ENCODE peak calls at places on chromosomes 3 and 15, in six cellular contexts. P is A549, M is IMR-90, O is GM12878, A is HepG2, G is K562. I is an unnamed sample.

GRCh38 chr3:38538773-38539353 is 42.7 kb downstream of the EXOG start:
- DNase-seq in P (no peak), M (no peak), O (no peak), A (no peak), G (no peak), I (no peak)

GRCh38 chr3:137642831-137643230 is 121.3 kb upstream of the SOX14 start:
- DNase-seq in P (no peak), M (no peak), O (no peak), A (no peak), G (no peak), I (no peak)

GRCh38 chr3:51955893-51956770 is 951 bp downstream of the GPR62 start:
- DNase-seq in P (no peak), M (no peak), O (no peak), A (no peak), G (no peak), I (no peak)

GRCh38 chr3:171565671-171566070 is 105.5 kb upstream of the TNIK start:
- DNase-seq in P (no peak), M (peak; percentile 54), O (no peak), A (peak; percentile 24), G (no peak), I (no peak)

GRCh38 chr15:65921780-65922179 is 52.5 kb downstream of the RAB11A start:
- DNase-seq in P (no peak), M (no peak), O (no peak), A (no peak), G (no peak), I (no peak)

GRCh38 chr15:76184640-76185020 is 124.8 kb downstream of the TMEM266 start:
- DNase-seq in P (no peak), M (no peak), O (no peak), A (no peak), G (no peak), I (no peak)

GRCh38 chr15:57595011-57595866 is 3.5 kb downstream of the MYZAP start:
- DNase-seq in P (no peak), M (no peak), O (no peak), A (peak; percentile 21), G (no peak), I (no peak)

GRCh38 chr15:82536409-82537350 is 3.6 kb downstream of the RPS17 start:
- DNase-seq in P (no peak), M (no peak), O (no peak), A (no peak), G (no peak), I (no peak)

GRCh38 chr3:110900583-110900982 is 171.0 kb upstream of the NECTIN3 start:
- DNase-seq in P (no peak), M (peak; percentile 63), O (no peak), A (no peak), G (no peak), I (no peak)

GRCh38 chr3:45841380-45841700 is 579 bp downstream of the LZTFL1 start:
- DNase-seq in P (no peak), M (peak; percentile 17), O (no peak), A (peak; percentile 3), G (no peak), I (peak; percentile 24)

GRCh38 chr15:71052356-71052755 is 62.9 kb upstream of the THSD4 start:
- DNase-seq in P (no peak), M (peak; percentile 90), O (no peak), A (no peak), G (no peak), I (no peak)

GRCh38 chr3:34185301-34185700 is 386.9 kb downstream of the PDCD6IP start:
- DNase-seq in P (no peak), M (no peak), O (no peak), A (no peak), G (no peak), I (no peak)

GRCh38 chr3:135392151-135392550 is 573.4 kb upstream of the PPP2R3A start:
- DNase-seq in P (no peak), M (no peak), O (no peak), A (no peak), G (no peak), I (no peak)

GRCh38 chr3:135393898-135394525 is 571.5 kb upstream of the PPP2R3A start:
- DNase-seq in P (no peak), M (no peak), O (no peak), A (no peak), G (no peak), I (no peak)

DNA sequence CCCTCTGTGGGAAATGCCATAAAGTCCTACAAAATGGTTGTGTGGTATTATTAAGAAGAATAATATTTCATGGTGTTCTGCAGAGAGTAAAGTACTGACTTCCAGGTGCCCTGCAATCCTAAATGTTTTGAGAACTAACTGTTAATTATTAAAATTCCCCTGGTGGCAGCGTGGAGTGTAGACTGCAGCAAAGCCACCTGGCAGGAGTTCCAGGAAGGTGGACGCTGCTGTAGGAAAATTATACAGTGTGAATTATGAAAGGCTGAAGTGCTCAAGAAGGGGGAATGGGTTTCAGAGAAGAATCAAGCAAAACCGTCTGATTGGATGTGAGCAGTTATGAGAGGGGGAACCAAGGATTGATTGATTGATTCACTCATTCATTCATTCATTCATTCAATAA is 572.4 kb upstream of the PPP2R3A start:
- DNase-seq in P (no peak), M (no peak), O (no peak), A (no peak), G (no peak), I (no peak)
- TF ChIP-seq BHLHE40 in P (no peak), M (no peak), O (no peak), A (no peak), G (no peak), I (no peak)

GRCh38 chr15:40323239-40323952 is at the start of gene INAFM2:
- DNase-seq in P (peak; percentile 66), M (peak; percentile 92), O (peak; percentile 48), A (peak; percentile 89), G (peak; percentile 95), I (peak; percentile 78)

GRCh38 chr15:40325188-40325587 is 1.7 kb downstream of the INAFM2 start:
- DNase-seq in P (no peak), M (peak; percentile 37), O (no peak), A (no peak), G (no peak), I (no peak)

GRCh38 chr15:40327338-40327917 is 3.9 kb downstream of the INAFM2 start:
- DNase-seq in P (no peak), M (no peak), O (no peak), A (no peak), G (no peak), I (no peak)

GRCh38 chr15:40323953-40324937 is 753 bp downstream of the INAFM2 start:
- DNase-seq in P (no peak), M (no peak), O (no peak), A (no peak), G (peak; percentile 73), I (no peak)

DNA sequence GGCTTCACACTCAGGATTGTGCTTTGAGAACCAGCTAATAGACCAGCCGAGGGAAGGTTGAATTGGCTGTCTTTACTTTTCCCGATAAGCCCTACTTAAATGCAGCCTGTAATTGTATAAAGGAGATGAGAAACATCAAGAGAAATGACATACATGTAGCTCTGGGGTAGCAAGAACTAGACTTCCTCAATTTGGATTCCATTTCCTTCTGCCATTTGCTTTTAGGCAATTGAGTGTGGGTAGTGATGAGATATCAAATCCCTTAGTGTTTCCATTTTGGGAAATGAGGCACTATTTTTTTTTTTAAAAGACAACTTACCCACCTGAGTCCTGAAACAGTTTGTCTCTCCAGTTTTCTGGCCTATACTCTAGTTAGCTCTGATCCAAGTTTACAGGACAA is 2.2 kb downstream of the INAFM2 start:
- DNase-seq in P (no peak), M (no peak), O (no peak), A (no peak), G (no peak), I (no peak)
- TF ChIP-seq BHLHE40 in P (no peak), M (no peak), O (no peak), A (no peak), G (no peak), I (no peak)

GRCh38 chr3:10421996-10422395 is 83.4 kb downstream of the ATP2B2 start:
- DNase-seq in P (no peak), M (no peak), O (no peak), A (no peak), G (no peak), I (no peak)
- TF ChIP-seq BHLHE40 in P (no peak), M (no peak), O (no peak), A (no peak), G (no peak), I (no peak)

GRCh38 chr15:99507732-99508571 is 57.8 kb upstream of the MEF2A start:
- DNase-seq in P (no peak), M (no peak), O (no peak), A (no peak), G (no peak), I (no peak)
- TF ChIP-seq BHLHE40 in P (no peak), M (no peak), O (no peak), A (no peak), G (no peak), I (no peak)

GRCh38 chr15:90851114-90851513 is 17.3 kb upstream of the FURIN start:
- DNase-seq in P (no peak), M (peak; percentile 48), O (no peak), A (no peak), G (no peak), I (no peak)
- TF ChIP-seq BHLHE40 in P (no peak), M (no peak), O (no peak), A (no peak), G (no peak), I (no peak)

GRCh38 chr15:39472661-39473657 is 107.9 kb upstream of the THBS1 start:
- DNase-seq in P (no peak), M (peak; percentile 99), O (no peak), A (no peak), G (no peak), I (no peak)
- TF ChIP-seq BHLHE40 in P (no peak), M (peak; percentile 29), O (no peak), A (no peak), G (no peak), I (no peak)

DNA sequence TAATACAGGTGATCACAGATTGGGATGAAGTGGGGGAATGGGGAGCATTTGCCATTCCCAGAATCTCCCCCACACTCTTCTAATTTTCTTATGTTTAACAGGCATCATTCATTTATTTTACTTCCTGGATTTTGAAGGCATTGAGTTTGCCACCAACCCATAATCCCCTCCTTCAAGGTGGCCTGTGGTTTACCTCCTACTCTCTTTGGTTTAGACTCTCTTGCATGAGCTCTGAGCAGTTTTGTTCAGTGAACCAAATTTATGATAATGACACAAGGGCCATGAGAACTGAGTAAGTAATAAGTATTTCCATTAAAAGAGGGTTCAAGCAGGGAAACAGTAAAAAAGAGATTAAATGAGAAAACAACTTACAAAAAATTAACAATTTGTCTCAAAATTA is 703.1 kb upstream of the CFAP20DC start:
- DNase-seq in P (no peak), M (no peak), O (no peak), A (no peak), G (no peak), I (no peak)
- TF ChIP-seq BHLHE40 in P (no peak), M (no peak), O (no peak), A (no peak), G (no peak), I (no peak)

GRCh38 chr15:89419370-89419984 is 76.9 kb downstream of the RHCG start:
- DNase-seq in P (peak; percentile 48), M (peak; percentile 27), O (no peak), A (peak; percentile 18), G (peak; percentile 74), I (peak; percentile 71)
- TF ChIP-seq BHLHE40 in P (no peak), M (no peak), O (no peak), A (no peak), G (no peak), I (no peak)

I was measured in HEK293T.